ENCODE peak calls at places on chromosomes 16 and 17, in eight cellular contexts. U is lower leg skin, M is sigmoid colon, K is heart left ventricle, V is HCT116, P is uterus, J is body of pancreas, H is IMR-90. D is an unnamed sample.

GRCh38 chr17:42525221-42525620 is 10.8 kb upstream of the NAGLU start:
- DNase-seq in U (no peak), M (no peak), K (no peak), V (no peak), P (no peak), J (no peak), H (peak), D (no peak)

GRCh38 chr16:84800579-84800978 is 19.2 kb upstream of the CRISPLD2 start:
- DNase-seq in U (no peak), M (no peak), K (no peak), V (no peak), P (no peak), J (no peak), H (no peak), D (no peak)

GRCh38 chr17:65546579-65546978 is 14.9 kb downstream of the AXIN2 start:
- DNase-seq in U (no peak), M (no peak), K (no peak), V (no peak), P (no peak), J (no peak), H (no peak), D (no peak)

GRCh38 chr17:45403906-45404490 is 28.7 kb downstream of the ARHGAP27 start:
- DNase-seq in U (no peak), M (no peak), K (no peak), V (no peak), P (no peak), J (no peak), H (no peak), D (no peak)

GRCh38 chr17:81392909-81393654 is 2.2 kb upstream of the BAHCC1 start:
- DNase-seq in U (no peak), M (no peak), K (no peak), V (no peak), P (no peak), J (no peak), H (no peak), D (no peak)

GRCh38 chr16:593406-593805 is 3.5 kb downstream of the RAB40C start:
- DNase-seq in U (no peak), M (no peak), K (no peak), V (no peak), P (no peak), J (peak), H (no peak), D (no peak)

GRCh38 chr17:73706858-73707257 is 62.6 kb upstream of the SDK2 start:
- DNase-seq in U (no peak), M (peak), K (no peak), V (no peak), P (no peak), J (no peak), H (no peak), D (no peak)

GRCh38 chr17:79826210-79826680 is 13.0 kb downstream of the CBX4 start:
- DNase-seq in U (no peak), M (peak), K (no peak), V (no peak), P (no peak), J (no peak), H (peak), D (no peak)

GRCh38 chr17:71631483-71631882 is 489.3 kb upstream of the SOX9 start:
- DNase-seq in U (no peak), M (no peak), K (no peak), V (peak), P (no peak), J (no peak), H (peak), D (no peak)

GRCh38 chr16:85278851-85279250 is 166.6 kb upstream of the CIBAR2 start:
- DNase-seq in U (no peak), M (no peak), K (no peak), V (no peak), P (no peak), J (no peak), H (no peak), D (no peak)

GRCh38 chr17:9205520-9206159 is 184.3 kb downstream of the NTN1 start:
- DNase-seq in U (no peak), M (no peak), K (no peak), V (no peak), P (no peak), J (no peak), H (no peak), D (no peak)

GRCh38 chr17:6775871-6776405 is at the start of gene FBXO39:
- DNase-seq in U (no peak), M (no peak), K (no peak), V (no peak), P (no peak), J (no peak), H (no peak), D (no peak)

GRCh38 chr16:539901-540530 is 12.5 kb downstream of the CAPN15 start:
- DNase-seq in U (no peak), M (no peak), K (no peak), V (no peak), P (no peak), J (no peak), H (peak), D (no peak)

GRCh38 chr16:19153876-19154275 is 14.2 kb upstream of the SYT17 start:
- DNase-seq in U (no peak), M (no peak), K (no peak), V (peak), P (no peak), J (no peak), H (peak), D (peak)

GRCh38 chr16:11277607-11278337 is 1.5 kb upstream of the PRM2 start:
- DNase-seq in U (no peak), M (no peak), K (no peak), V (no peak), P (no peak), J (no peak), H (no peak), D (no peak)

GRCh38 chr16:59684911-59685310 is 950.8 kb upstream of the GOT2 start:
- DNase-seq in U (no peak), M (no peak), K (no peak), V (no peak), P (no peak), J (no peak), H (peak), D (no peak)

GRCh38 chr16:26316683-26317464 is 625.1 kb downstream of the HS3ST4 start:
- DNase-seq in U (no peak), M (no peak), K (no peak), V (no peak), P (no peak), J (no peak), H (no peak), D (no peak)

GRCh38 chr17:74452027-74452840 is 14.2 kb upstream of the CD300A start:
- DNase-seq in U (no peak), M (no peak), K (no peak), V (no peak), P (no peak), J (no peak), H (no peak), D (no peak)

GRCh38 chr16:65176603-65177002 is 54.7 kb upstream of the CDH11 start:
- DNase-seq in U (no peak), M (peak), K (peak), V (no peak), P (peak), J (no peak), H (peak), D (no peak)

GRCh38 chr16:10877472-10877946 is 507 bp downstream of the CIITA start:
- DNase-seq in U (no peak), M (no peak), K (no peak), V (no peak), P (no peak), J (no peak), H (no peak), D (no peak)

GRCh38 chr17:78934681-78935418 is 9.7 kb upstream of the TIMP2 start:
- DNase-seq in U (no peak), M (peak), K (no peak), V (no peak), P (peak), J (no peak), H (peak), D (no peak)

GRCh38 chr17:63185420-63185819 is 219.4 kb downstream of the TANC2 start:
- DNase-seq in U (no peak), M (no peak), K (no peak), V (no peak), P (no peak), J (no peak), H (no peak), D (no peak)

GRCh38 chr17:73387746-73388577 is 76.2 kb upstream of the CDC42EP4 start:
- DNase-seq in U (no peak), M (no peak), K (no peak), V (no peak), P (no peak), J (no peak), H (no peak), D (no peak)

GRCh38 chr17:29038511-29039300 is 4.2 kb upstream of the PIPOX start:
- DNase-seq in U (no peak), M (no peak), K (no peak), V (no peak), P (no peak), J (no peak), H (no peak), D (no peak)

GRCh38 chr17:59417452-59417851 is 86.0 kb downstream of the YPEL2 start:
- DNase-seq in U (no peak), M (no peak), K (no peak), V (no peak), P (no peak), J (no peak), H (no peak), D (no peak)

GRCh38 chr17:71361691-71362450 is 758.9 kb upstream of the SOX9 start:
- DNase-seq in U (no peak), M (no peak), K (no peak), V (no peak), P (no peak), J (no peak), H (peak), D (no peak)

GRCh38 chr17:20084621-20085282 is 75.6 kb downstream of the SPECC1 start:
- DNase-seq in U (no peak), M (no peak), K (no peak), V (no peak), P (no peak), J (no peak), H (no peak), D (no peak)

GRCh38 chr17:10730956-10731879 is 1.4 kb upstream of the TMEM220 start:
- DNase-seq in U (peak), M (no peak), K (no peak), V (no peak), P (no peak), J (no peak), H (no peak), D (no peak)

GRCh38 chr16:83727018-83727417 is 80.8 kb upstream of the HSBP1 start:
- DNase-seq in U (no peak), M (no peak), K (no peak), V (no peak), P (no peak), J (no peak), H (peak), D (no peak)

GRCh38 chr17:48181653-48182052 is 74.1 kb downstream of the SNX11 start:
- DNase-seq in U (no peak), M (no peak), K (no peak), V (peak), P (no peak), J (no peak), H (peak), D (no peak)

GRCh38 chr16:1124795-1125194 is 28.1 kb upstream of the CACNA1H start:
- DNase-seq in U (no peak), M (no peak), K (no peak), V (no peak), P (no peak), J (no peak), H (no peak), D (no peak)

GRCh38 chr16:55204094-55204493 is 119.9 kb upstream of the IRX6 start:
- DNase-seq in U (no peak), M (no peak), K (no peak), V (no peak), P (no peak), J (no peak), H (no peak), D (no peak)

GRCh38 chr16:14364386-14365199 is 265.5 kb downstream of the PARN start:
- DNase-seq in U (no peak), M (no peak), K (no peak), V (peak), P (no peak), J (no peak), H (peak), D (peak)

GRCh38 chr16:28149016-28149888 is 62.5 kb downstream of the XPO6 start:
- DNase-seq in U (no peak), M (no peak), K (no peak), V (no peak), P (no peak), J (no peak), H (peak), D (no peak)

GRCh38 chr16:25256821-25257503 is 683 bp downstream of the ZKSCAN2 start:
- DNase-seq in U (no peak), M (no peak), K (no peak), V (no peak), P (no peak), J (peak), H (peak), D (no peak)

GRCh38 chr17:46771601-46772012 is 46.9 kb downstream of the WNT3 start:
- DNase-seq in U (no peak), M (no peak), K (no peak), V (no peak), P (no peak), J (peak), H (no peak), D (peak)

GRCh38 chr17:64153565-64153964 is 23.6 kb upstream of the ERN1 start:
- DNase-seq in U (peak), M (no peak), K (no peak), V (no peak), P (no peak), J (no peak), H (no peak), D (no peak)

GRCh38 chr17:428414-428813 is 75.8 kb upstream of the RPH3AL start:
- DNase-seq in U (no peak), M (no peak), K (no peak), V (no peak), P (no peak), J (no peak), H (no peak), D (no peak)

GRCh38 chr17:28159004-28159403 is 116.5 kb downstream of the NLK start:
- DNase-seq in U (no peak), M (no peak), K (no peak), V (no peak), P (no peak), J (no peak), H (no peak), D (no peak)

GRCh38 chr16:2664522-2665096 is 17.7 kb upstream of the KCTD5 start:
- DNase-seq in U (peak), M (no peak), K (no peak), V (no peak), P (no peak), J (no peak), H (no peak), D (no peak)

DNA sequence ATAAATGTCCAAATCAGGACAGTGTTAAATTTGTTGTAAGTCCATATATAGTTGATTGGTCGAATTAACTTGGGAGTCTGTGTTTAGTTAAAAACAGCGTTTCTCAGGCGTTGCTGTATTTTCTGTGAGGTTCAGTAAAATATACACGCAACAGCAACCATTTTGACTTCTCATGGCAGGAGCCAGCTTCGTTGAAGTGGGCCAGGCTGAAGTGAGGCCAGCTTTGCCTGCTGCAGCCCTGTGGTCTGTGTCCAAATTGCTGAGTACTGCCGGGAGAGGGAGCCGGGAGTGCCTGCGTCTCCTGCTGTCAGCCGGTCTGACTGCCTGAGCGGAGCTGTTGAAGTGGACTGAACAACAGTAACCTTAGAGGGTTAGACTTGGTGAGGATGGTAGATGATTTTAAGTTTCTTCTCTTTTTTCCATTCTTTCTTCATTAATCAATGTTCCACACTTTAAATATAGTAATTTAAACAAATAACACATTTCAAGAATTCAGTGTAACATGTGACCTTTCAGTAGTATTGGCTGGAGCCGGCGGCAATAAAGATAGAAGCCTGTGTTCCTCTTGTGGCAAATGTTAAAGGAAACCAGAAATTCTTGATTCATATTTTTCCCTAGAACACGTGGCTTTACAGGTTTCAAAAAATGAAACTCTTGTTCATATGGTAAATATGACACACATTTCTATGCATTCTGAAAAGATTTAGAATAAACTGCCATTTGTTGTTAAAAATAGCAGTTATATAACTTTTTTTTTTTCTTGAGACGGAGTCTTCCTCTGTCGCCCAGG is 37.0 kb upstream of the ZNF750 start:
- DNase-seq in U (peak), M (peak), K (peak), V (peak), P (peak), J (peak), H (peak), D (no peak)
- TF ChIP-seq POLR2A in U (no peak), M (no peak), K (no peak), V (no peak), P (no peak), J (no peak), H (no peak), D (no peak)

DNA sequence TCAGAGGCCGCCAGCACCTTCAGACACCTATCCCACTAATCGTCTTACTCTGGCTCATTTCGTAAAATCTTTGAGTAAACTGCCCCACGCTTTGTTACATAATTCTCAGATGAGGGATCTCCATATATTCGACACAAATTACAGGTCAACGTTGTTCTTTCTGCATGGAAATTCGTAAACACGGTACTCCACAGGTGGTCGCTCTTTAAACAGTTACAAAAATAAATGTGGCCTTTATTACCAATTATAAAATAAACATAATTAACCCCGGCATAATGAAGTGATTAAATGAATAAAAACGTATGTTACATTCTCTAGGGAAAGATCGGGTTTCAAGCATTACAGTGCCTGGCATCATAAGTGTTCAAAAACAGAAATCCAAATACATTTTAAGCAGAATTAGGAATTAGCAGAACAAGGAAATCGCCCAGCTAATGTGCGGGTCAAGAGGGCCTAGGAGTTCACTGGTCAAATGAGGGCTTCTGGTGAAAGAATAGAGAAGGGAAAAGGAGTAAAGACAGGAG is 943 bp upstream of the PIP4K2B start:
- DNase-seq in U (no peak), M (no peak), K (no peak), V (no peak), P (no peak), J (no peak), H (no peak), D (no peak)
- TF ChIP-seq POLR2A in U (no peak), M (no peak), K (no peak), V (no peak), P (no peak), J (no peak), H (no peak), D (no peak)

GRCh38 chr16:89687092-89687940 is 827 bp downstream of the CDK10 start:
- DNase-seq in U (no peak), M (no peak), K (no peak), V (no peak), P (no peak), J (peak), H (peak), D (no peak)
- TF ChIP-seq POLR2A in U (no peak), M (no peak), K (no peak), V (peak), P (no peak), J (peak), H (peak), D (no peak)

DNA sequence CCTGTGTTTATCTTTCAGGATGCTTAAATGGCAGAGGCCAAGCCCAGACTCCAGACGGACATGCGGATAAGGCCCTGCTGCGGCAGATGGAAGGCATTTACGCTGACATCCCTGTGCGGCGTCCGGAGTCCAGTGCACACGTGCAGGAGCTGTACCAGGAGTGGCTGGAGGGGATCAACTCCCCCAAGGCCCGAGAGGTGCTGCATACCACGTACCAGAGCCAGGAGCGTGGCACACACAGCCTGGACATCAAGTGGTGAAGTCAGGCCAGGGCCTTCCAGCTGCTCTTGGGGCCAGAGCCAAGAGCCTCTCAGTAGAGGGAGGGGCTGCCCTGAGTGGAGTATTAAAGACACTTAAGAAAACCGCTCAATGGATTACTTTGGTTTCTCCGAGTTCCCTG is 29.4 kb downstream of the NARF start:
- DNase-seq in U (no peak), M (no peak), K (no peak), V (no peak), P (no peak), J (no peak), H (no peak), D (no peak)
- TF ChIP-seq POLR2A in U (no peak), M (no peak), K (no peak), V (no peak), P (no peak), J (no peak), H (no peak), D (no peak)

GRCh38 chr17:50101346-50102163 is 6.4 kb downstream of the PDK2 start:
- DNase-seq in U (no peak), M (peak), K (peak), V (no peak), P (peak), J (peak), H (peak), D (no peak)

GRCh38 chr17:50100921-50101345 is 5.8 kb downstream of the PDK2 start:
- DNase-seq in U (no peak), M (no peak), K (no peak), V (no peak), P (no peak), J (no peak), H (peak), D (no peak)

GRCh38 chr17:50103252-50103651 is 8.1 kb downstream of the PDK2 start:
- DNase-seq in U (no peak), M (no peak), K (no peak), V (no peak), P (no peak), J (no peak), H (no peak), D (no peak)

GRCh38 chr17:50103941-50104340 is 8.8 kb downstream of the PDK2 start:
- DNase-seq in U (no peak), M (no peak), K (no peak), V (no peak), P (no peak), J (no peak), H (no peak), D (no peak)

GRCh38 chr17:50102164-50102991 is 7.2 kb downstream of the PDK2 start:
- DNase-seq in U (no peak), M (peak), K (peak), V (no peak), P (no peak), J (peak), H (no peak), D (no peak)
- TF ChIP-seq POLR2A in U (no peak), M (no peak), K (no peak), V (no peak), P (no peak), J (no peak), H (no peak), D (no peak)